ENCODE peak calls at places on chromosomes 11 and 22, in four cellular contexts. Y is activated CD4-positive, CD25-positive, alpha-beta regulatory T cell; L is left ventricle myocardium superior; A is adipocyte. K is an unnamed sample.

GRCh38 chr22:50040717-50041116 is 17.4 kb downstream of the TTLL8 start:
- DNase-seq in A (no peak), Y (no peak), L (no peak), K (no peak)

GRCh38 chr11:2950825-2951224 is 21.6 kb upstream of the PHLDA2 start:
- DNase-seq in Y (no peak), L (no peak), A (no peak), K (no peak)

GRCh38 chr11:119092880-119093665 is 8.4 kb downstream of the HMBS start:
- DNase-seq in L (no peak), A (peak), Y (no peak), K (no peak)

GRCh38 chr11:102267602-102268001 is 49.7 kb upstream of the BIRC3 start:
- DNase-seq in Y (no peak), A (peak), L (no peak), K (peak)

GRCh38 chr11:87097582-87097981 is 59.8 kb downstream of the TMEM135 start:
- DNase-seq in Y (no peak), L (no peak), A (peak), K (peak)

GRCh38 chr22:41215926-41216325 is 10.8 kb downstream of the L3MBTL2 start:
- DNase-seq in Y (no peak), A (no peak), L (peak), K (no peak)

GRCh38 chr22:32920032-32920628 is 118.6 kb downstream of the TIMP3 start:
- DNase-seq in A (peak), Y (no peak), L (peak), K (no peak)

GRCh38 chr11:65121447-65121864 is 478 bp downstream of the FAU start:
- DNase-seq in L (no peak), A (peak), Y (no peak), K (no peak)

GRCh38 chr11:117232911-117233409 is 489 bp downstream of the RNF214 start:
- DNase-seq in A (peak), L (peak), Y (no peak), K (no peak)

GRCh38 chr22:21726650-21727049 is 8.9 kb downstream of the YPEL1 start:
- DNase-seq in A (no peak), L (no peak), Y (no peak), K (no peak)

GRCh38 chr22:36386900-36387663 is 685 bp downstream of the MYH9 start:
- DNase-seq in L (peak), Y (peak), A (peak), K (no peak)

GRCh38 chr11:2298131-2298794 is 3.5 kb downstream of the C11orf21 start:
- DNase-seq in Y (no peak), L (no peak), A (no peak), K (no peak)

GRCh38 chr11:72954860-72955259 is 140.6 kb downstream of the ATG16L2 start:
- DNase-seq in L (no peak), A (no peak), Y (no peak), K (no peak)

GRCh38 chr11:70067036-70067435 is 11.1 kb upstream of the ANO1 start:
- DNase-seq in L (no peak), A (no peak), Y (no peak), K (no peak)

K was measured in LoVo.